ENCODE peak calls at places on chromosome 17, in seven cellular contexts. One of them, this sample, is unnamed.

GRCh38 chr17:79905832-79906231 is 66.6 kb upstream of the CBX4 start:
- DNase-seq in stomach: no peak
- DNase-seq in neural progenitor cell: no peak
- DNase-seq in uterus: no peak
- DNase-seq in breast epithelium: no peak
- DNase-seq in GM23338: no peak
- DNase-seq in HFF-Myc: no peak
- DNase-seq in this sample: no peak

GRCh38 chr17:80145076-80146075 is 1.6 kb downstream of the EIF4A3 start:
- DNase-seq in stomach: no peak
- DNase-seq in GM23338: no peak
- DNase-seq in breast epithelium: no peak
- DNase-seq in uterus: no peak
- DNase-seq in HFF-Myc: no peak
- DNase-seq in neural progenitor cell: no peak
- DNase-seq in this sample: no peak

GRCh38 chr17:65959630-65960029 is 232.3 kb downstream of the CEP112 start:
- DNase-seq in HFF-Myc: no peak
- DNase-seq in neural progenitor cell: no peak
- DNase-seq in uterus: no peak
- DNase-seq in stomach: no peak
- DNase-seq in breast epithelium: no peak
- DNase-seq in GM23338: no peak
- DNase-seq in this sample: no peak

GRCh38 chr17:79841369-79842135 is 2.3 kb upstream of the CBX4 start:
- DNase-seq in neural progenitor cell: peak
- DNase-seq in HFF-Myc: no peak
- DNase-seq in uterus: no peak
- DNase-seq in stomach: no peak
- DNase-seq in GM23338: peak
- DNase-seq in breast epithelium: no peak
- DNase-seq in this sample: peak

GRCh38 chr17:31321481-31321880 is at the start of gene EVI2A:
- DNase-seq in stomach: no peak
- DNase-seq in breast epithelium: no peak
- DNase-seq in GM23338: peak
- DNase-seq in uterus: no peak
- DNase-seq in neural progenitor cell: peak
- DNase-seq in HFF-Myc: peak
- DNase-seq in this sample: no peak

GRCh38 chr17:41777157-41777578 is 9.3 kb downstream of the JUP start:
- DNase-seq in uterus: no peak
- DNase-seq in HFF-Myc: no peak
- DNase-seq in neural progenitor cell: peak
- DNase-seq in GM23338: peak
- DNase-seq in stomach: peak
- DNase-seq in breast epithelium: no peak
- DNase-seq in this sample: no peak

GRCh38 chr17:77869041-77869595 is 89.4 kb upstream of the TNRC6C start:
- DNase-seq in stomach: no peak
- DNase-seq in neural progenitor cell: no peak
- DNase-seq in uterus: no peak
- DNase-seq in GM23338: no peak
- DNase-seq in HFF-Myc: no peak
- DNase-seq in breast epithelium: no peak
- DNase-seq in this sample: no peak

GRCh38 chr17:37726891-37727780 is 17.7 kb downstream of the HNF1B start:
- DNase-seq in GM23338: no peak
- DNase-seq in uterus: no peak
- DNase-seq in stomach: peak
- DNase-seq in neural progenitor cell: peak
- DNase-seq in breast epithelium: no peak
- DNase-seq in HFF-Myc: no peak
- DNase-seq in this sample: no peak

GRCh38 chr17:77864234-77865108 is 94.0 kb upstream of the TNRC6C start:
- DNase-seq in uterus: no peak
- DNase-seq in GM23338: no peak
- DNase-seq in HFF-Myc: no peak
- DNase-seq in stomach: no peak
- DNase-seq in neural progenitor cell: no peak
- DNase-seq in breast epithelium: no peak
- DNase-seq in this sample: no peak

GRCh38 chr17:48814504-48814903 is 2.5 kb downstream of the TTLL6 start:
- DNase-seq in neural progenitor cell: peak
- DNase-seq in uterus: no peak
- DNase-seq in breast epithelium: no peak
- DNase-seq in stomach: peak
- DNase-seq in HFF-Myc: no peak
- DNase-seq in GM23338: peak
- DNase-seq in this sample: peak

GRCh38 chr17:8421571-8421970 is 14.1 kb upstream of the NDEL1 start:
- DNase-seq in neural progenitor cell: no peak
- DNase-seq in HFF-Myc: no peak
- DNase-seq in uterus: no peak
- DNase-seq in breast epithelium: no peak
- DNase-seq in GM23338: no peak
- DNase-seq in stomach: no peak
- DNase-seq in this sample: no peak

GRCh38 chr17:49090885-49091594 is 41.5 kb upstream of the B4GALNT2 start:
- DNase-seq in uterus: no peak
- DNase-seq in breast epithelium: no peak
- DNase-seq in stomach: no peak
- DNase-seq in HFF-Myc: no peak
- DNase-seq in neural progenitor cell: no peak
- DNase-seq in GM23338: no peak
- DNase-seq in this sample: peak

GRCh38 chr17:44850612-44851011 is 2.9 kb downstream of the HIGD1B start:
- DNase-seq in uterus: no peak
- DNase-seq in neural progenitor cell: no peak
- DNase-seq in HFF-Myc: no peak
- DNase-seq in GM23338: no peak
- DNase-seq in stomach: no peak
- DNase-seq in breast epithelium: no peak
- DNase-seq in this sample: no peak

DNA sequence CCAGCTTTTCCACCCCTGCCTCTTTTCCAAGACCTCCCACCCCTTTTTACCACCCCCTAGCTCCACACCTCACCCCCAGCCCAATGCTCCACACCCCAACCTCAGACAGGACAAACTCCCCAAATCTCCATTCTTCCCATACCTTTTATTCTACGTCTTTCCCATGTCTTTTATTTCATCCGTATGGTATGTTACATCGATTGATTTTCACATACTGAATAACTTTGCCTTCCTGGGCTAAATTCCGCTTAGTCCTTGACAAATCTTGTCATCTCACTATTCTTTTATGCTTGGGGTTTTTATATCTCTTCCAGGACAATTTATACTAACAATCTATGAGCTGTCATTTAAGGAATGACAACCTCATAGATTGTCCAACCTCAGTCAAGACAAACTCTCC is 46.4 kb downstream of the PITPNM3 start:
- DNase-seq in stomach: no peak
- DNase-seq in HFF-Myc: no peak
- DNase-seq in breast epithelium: no peak
- DNase-seq in GM23338: no peak
- DNase-seq in neural progenitor cell: no peak
- DNase-seq in uterus: no peak
- DNase-seq in this sample: no peak
- TF ChIP-seq CTCF in stomach: no peak
- TF ChIP-seq CTCF in HFF-Myc: no peak
- TF ChIP-seq CTCF in breast epithelium: no peak
- TF ChIP-seq CTCF in GM23338: no peak
- TF ChIP-seq CTCF in neural progenitor cell: no peak
- TF ChIP-seq CTCF in uterus: no peak
- TF ChIP-seq CTCF in this sample: no peak

GRCh38 chr17:1228752-1229353 is 41.4 kb upstream of the BHLHA9 start:
- DNase-seq in stomach: no peak
- DNase-seq in neural progenitor cell: peak
- DNase-seq in uterus: no peak
- DNase-seq in GM23338: no peak
- DNase-seq in HFF-Myc: no peak
- DNase-seq in breast epithelium: no peak
- DNase-seq in this sample: no peak
- H3K4me3 ChIP-seq in stomach: peak
- H3K4me3 ChIP-seq in neural progenitor cell: peak
- H3K4me3 ChIP-seq in uterus: peak
- H3K4me3 ChIP-seq in GM23338: peak
- H3K4me3 ChIP-seq in HFF-Myc: no peak
- H3K4me3 ChIP-seq in breast epithelium: peak
- H3K4me3 ChIP-seq in this sample: peak

GRCh38 chr17:43453331-43453812 is 30.4 kb upstream of the DHX8 start:
- DNase-seq in breast epithelium: no peak
- DNase-seq in uterus: no peak
- DNase-seq in GM23338: no peak
- DNase-seq in stomach: no peak
- DNase-seq in neural progenitor cell: peak
- DNase-seq in HFF-Myc: no peak
- DNase-seq in this sample: no peak

GRCh38 chr17:43456029-43456428 is 27.7 kb upstream of the DHX8 start:
- DNase-seq in breast epithelium: no peak
- DNase-seq in HFF-Myc: no peak
- DNase-seq in stomach: no peak
- DNase-seq in GM23338: no peak
- DNase-seq in uterus: no peak
- DNase-seq in neural progenitor cell: no peak
- DNase-seq in this sample: no peak

GRCh38 chr17:43456661-43457361 is 27.0 kb upstream of the DHX8 start:
- DNase-seq in GM23338: no peak
- DNase-seq in HFF-Myc: peak
- DNase-seq in neural progenitor cell: no peak
- DNase-seq in breast epithelium: no peak
- DNase-seq in stomach: no peak
- DNase-seq in uterus: peak
- DNase-seq in this sample: peak

GRCh38 chr17:43457362-43457692 is 26.4 kb upstream of the DHX8 start:
- DNase-seq in GM23338: no peak
- DNase-seq in breast epithelium: no peak
- DNase-seq in uterus: no peak
- DNase-seq in stomach: no peak
- DNase-seq in HFF-Myc: no peak
- DNase-seq in neural progenitor cell: no peak
- DNase-seq in this sample: no peak

GRCh38 chr17:43454888-43455287 is 28.9 kb upstream of the DHX8 start:
- DNase-seq in stomach: no peak
- DNase-seq in breast epithelium: no peak
- DNase-seq in uterus: no peak
- DNase-seq in GM23338: no peak
- DNase-seq in neural progenitor cell: no peak
- DNase-seq in HFF-Myc: no peak
- DNase-seq in this sample: no peak
- TF ChIP-seq CTCF in stomach: no peak
- TF ChIP-seq CTCF in breast epithelium: no peak
- TF ChIP-seq CTCF in uterus: no peak
- TF ChIP-seq CTCF in GM23338: no peak
- TF ChIP-seq CTCF in neural progenitor cell: no peak
- TF ChIP-seq CTCF in HFF-Myc: no peak
- TF ChIP-seq CTCF in this sample: no peak

GRCh38 chr17:67531291-67531690 is 154.2 kb downstream of the PITPNC1 start:
- DNase-seq in GM23338: peak
- DNase-seq in uterus: no peak
- DNase-seq in HFF-Myc: no peak
- DNase-seq in stomach: no peak
- DNase-seq in neural progenitor cell: no peak
- DNase-seq in breast epithelium: no peak
- DNase-seq in this sample: no peak
- H3K4me3 ChIP-seq in GM23338: no peak
- H3K4me3 ChIP-seq in uterus: no peak
- H3K4me3 ChIP-seq in HFF-Myc: no peak
- H3K4me3 ChIP-seq in stomach: peak
- H3K4me3 ChIP-seq in neural progenitor cell: no peak
- H3K4me3 ChIP-seq in breast epithelium: no peak
- H3K4me3 ChIP-seq in this sample: no peak

This sample was measured in WERI-Rb-1.